ENCODE peak calls at places on chromosomes 12 and 14, in nine cellular contexts. I, L, R, Y, H, G, Z, D and B are unnamed samples.

GRCh38 chr12:100987552-100988277 is 193.1 kb downstream of the ANO4 start:
- DNase-seq in R (no peak), Y (peak; percentile 21), G (no peak), Z (no peak), D (no peak), I (peak; percentile 70), L (peak; percentile 51), H (no peak), B (no peak)

GRCh38 chr14:88044782-88045446 is 40.0 kb downstream of the GPR65 start:
- DNase-seq in D (no peak), G (no peak), I (no peak), Y (no peak), R (no peak), L (no peak), H (no peak), Z (no peak), B (no peak)

GRCh38 chr12:29537292-29537691 is 39.8 kb upstream of the OVCH1 start:
- DNase-seq in H (no peak), L (peak; percentile 27), D (no peak), Y (no peak), I (peak; percentile 85), R (no peak), G (no peak), Z (no peak), B (no peak)

GRCh38 chr14:35140718-35141581 is 18.6 kb downstream of the PRORP start:
- DNase-seq in R (no peak), G (no peak), D (no peak), I (peak; percentile 52), Y (no peak), Z (no peak), H (no peak), L (peak; percentile 51), B (no peak)

GRCh38 chr12:114673169-114673833 is 10.7 kb downstream of the TBX3 start:
- DNase-seq in Z (no peak), L (no peak), G (peak; percentile 70), R (no peak), I (peak; percentile 93), H (peak; percentile 63), Y (no peak), D (peak; percentile 85), B (no peak)

GRCh38 chr14:95833429-95833828 is 43.2 kb upstream of the TUNAR start:
- DNase-seq in G (no peak), Z (no peak), D (no peak), H (no peak), I (no peak), L (no peak), R (no peak), Y (no peak), B (no peak)

GRCh38 chr14:100524933-100525243 is 62.3 kb downstream of the BEGAIN start:
- DNase-seq in G (peak; percentile 61), R (no peak), I (peak; percentile 15), H (no peak), D (no peak), Z (no peak), Y (peak; percentile 41), L (no peak), B (peak; percentile 61)

GRCh38 chr12:21580748-21581495 is 23.7 kb downstream of the GYS2 start:
- DNase-seq in Y (no peak), Z (no peak), D (no peak), G (no peak), I (no peak), L (no peak), R (no peak), H (no peak), B (no peak)

GRCh38 chr12:26056335-26056734 is 68.5 kb downstream of the BHLHE41 start:
- DNase-seq in H (peak; percentile 8), L (peak; percentile 93), G (no peak), Y (no peak), Z (no peak), D (no peak), I (peak; percentile 59), R (no peak), B (no peak)

GRCh38 chr12:68867606-68868005 is 59.6 kb downstream of the MDM2 start:
- DNase-seq in R (no peak), Y (no peak), Z (no peak), I (no peak), H (no peak), D (no peak), G (no peak), L (no peak), B (no peak)

GRCh38 chr12:66352197-66352596 is 49.9 kb downstream of the HELB start:
- DNase-seq in H (no peak), L (peak; percentile 27), Z (no peak), R (no peak), Y (no peak), I (peak; percentile 34), G (no peak), D (no peak), B (no peak)

GRCh38 chr14:61229475-61229888 is 51.7 kb downstream of the TMEM30B start:
- DNase-seq in D (no peak), G (no peak), Y (no peak), H (peak; percentile 24), R (no peak), Z (no peak), I (no peak), L (no peak), B (no peak)

GRCh38 chr14:64112859-64113258 is 181.3 kb downstream of the ESR2 start:
- DNase-seq in G (no peak), Y (no peak), H (peak; percentile 31), D (no peak), R (no peak), Z (peak; percentile 57), L (no peak), I (no peak), B (no peak)

GRCh38 chr14:69619007-69619406 is 7.6 kb downstream of the SUSD6 start:
- DNase-seq in I (no peak), R (no peak), D (no peak), Z (no peak), Y (no peak), H (no peak), G (no peak), L (no peak), B (no peak)
- H3K4me1 ChIP-seq in I (peaks cover 23% of the 10 kb centered on the region), R (peaks cover 89% of the 10 kb centered on the region), D (peaks cover 9% of the 10 kb centered on the region), Z (peaks cover 58% of the 10 kb centered on the region), Y (peaks cover 3% of the 10 kb centered on the region), H (peaks cover 7% of the 10 kb centered on the region), G (peaks cover 68% of the 10 kb centered on the region), L (peaks cover 16% of the 10 kb centered on the region), B (peaks cover 84% of the 10 kb centered on the region)

DNA sequence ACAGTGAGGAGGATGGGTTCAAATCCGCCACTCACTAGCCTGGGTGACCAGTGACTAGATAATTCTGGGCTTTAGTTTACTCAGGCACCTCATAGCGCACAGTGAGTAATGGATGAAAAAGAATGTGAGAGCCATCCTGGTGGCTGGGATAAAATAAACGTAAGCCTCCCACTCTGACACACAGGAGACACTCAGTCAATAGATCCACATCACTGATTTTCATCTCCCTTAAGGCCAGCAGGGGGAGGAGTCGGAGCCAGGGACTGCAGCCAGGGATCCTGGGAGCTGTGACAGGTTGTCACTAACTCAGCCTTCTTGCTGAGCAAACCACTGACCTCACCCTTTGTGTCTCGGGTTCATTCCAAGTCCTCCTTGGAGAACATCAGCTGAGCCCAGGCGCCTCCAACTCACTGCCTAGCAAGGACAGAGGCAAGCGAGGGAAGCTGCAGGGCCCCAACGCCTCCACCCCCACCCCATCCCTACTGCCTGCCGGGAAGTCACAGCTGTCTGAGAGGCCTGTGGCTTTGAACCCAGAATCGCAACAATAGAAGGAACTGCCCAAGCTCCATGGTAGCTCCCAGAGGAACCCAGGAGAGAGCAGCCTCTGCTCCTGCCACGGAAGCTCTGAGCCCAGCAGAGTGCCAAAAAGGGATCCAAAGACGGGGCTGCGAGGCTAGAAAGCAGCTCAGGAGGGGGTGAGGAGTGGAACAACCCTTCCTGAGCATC is 30.7 kb downstream of the PXN start:
- DNase-seq in D (peak; percentile 88), R (no peak), H (peak; percentile 67), G (peak; percentile 97), I (peak; percentile 97), Y (peak; percentile 94), L (peak; percentile 79), Z (peak; percentile 91), B (no peak)
- TF ChIP-seq CTCF in D (peak; percentile 17), R (peak; percentile 42), H (peak; percentile 24), G (no peak), I (peak; percentile 63), Y (peak; percentile 39), L (peak; percentile 50), Z (peak; percentile 41), B (no peak)

GRCh38 chr14:69079747-69080146 is 73.2 kb downstream of the DCAF5 start:
- DNase-seq in D (no peak), H (no peak), Z (no peak), G (no peak), L (no peak), Y (no peak), I (no peak), R (no peak), B (no peak)
- H3K27ac ChIP-seq in D (peak overlapping the region; percentile 60), H (peak overlapping the region; percentile 64), Z (peak overlapping the region; percentile 78), G (peak overlapping the region; percentile 86), L (peak overlapping the region; percentile 100), Y (peak overlapping the region; percentile 84), I (peak overlapping the region; percentile 99), R (peak overlapping the region; percentile 71), B (no peak overlapping the region)

DNA sequence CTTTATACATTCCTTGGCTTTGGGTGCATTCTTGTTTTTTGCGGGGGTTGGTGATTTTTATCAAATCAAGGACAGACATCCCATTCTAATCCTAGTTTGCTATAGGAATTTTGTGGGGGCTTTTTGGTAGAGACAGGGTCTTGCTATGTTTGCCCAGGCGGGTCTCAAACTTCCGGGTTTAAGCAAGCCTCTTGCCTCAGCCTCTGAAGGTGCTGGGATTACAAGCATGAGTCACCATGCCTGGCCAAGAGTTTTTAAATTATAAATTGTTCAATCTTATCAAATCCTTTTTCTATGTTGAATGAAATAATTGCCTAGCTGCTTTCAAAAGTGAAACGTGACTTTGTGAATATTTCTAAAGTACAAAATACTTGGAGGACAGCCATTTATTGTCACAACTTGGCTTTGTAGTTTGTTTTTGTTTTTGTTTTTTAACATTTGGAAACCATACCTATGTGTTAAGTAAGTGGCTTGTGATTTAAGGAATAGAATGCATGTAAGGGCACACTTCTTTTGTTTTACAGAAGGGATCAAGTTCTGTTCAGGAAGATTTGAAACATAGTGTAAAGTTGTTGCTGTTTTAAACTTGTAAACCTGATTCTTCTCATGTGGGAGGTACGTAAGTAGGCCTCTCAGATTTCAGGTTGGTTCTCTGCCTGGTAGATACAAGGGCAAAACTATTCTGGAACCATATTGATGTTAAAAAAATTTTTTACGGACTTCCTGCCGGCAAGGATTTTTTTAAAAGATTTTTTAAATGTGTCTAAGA is 13.4 kb downstream of the MARK3 start:
- DNase-seq in I (peak; percentile 61), R (no peak), Y (no peak), L (peak; percentile 27), Z (no peak), H (no peak), D (no peak), G (no peak), B (no peak)
- H3K4me1 ChIP-seq in I (peaks cover 23% of the 10 kb centered on the region), R (peaks cover 59% of the 10 kb centered on the region), Y (peaks cover 74% of the 10 kb centered on the region), L (peaks cover 45% of the 10 kb centered on the region), Z (no peaks in the 10 kb centered on the region), H (peaks cover 6% of the 10 kb centered on the region), D (peaks cover 21% of the 10 kb centered on the region), G (peaks cover 64% of the 10 kb centered on the region), B (peaks cover 71% of the 10 kb centered on the region)

GRCh38 chr12:107597695-107598410 is 87.7 kb upstream of the PWP1 start:
- DNase-seq in R (no peak), I (no peak), Y (no peak), D (no peak), H (no peak), Z (no peak), L (no peak), G (no peak), B (no peak)
- TF ChIP-seq CTCF in R (no peak), I (no peak), Y (no peak), D (no peak), H (no peak), Z (no peak), L (no peak), G (no peak), B (no peak)